ENCODE peak calls at places on chromosomes 13 and 19, in five cellular contexts. One of them, this sample, is unnamed.

GRCh38 chr19:15240539-15240938 is 8.3 kb upstream of the EPHX3 start:
- DNase-seq in stimulated activated CD4-positive, alpha-beta T cell treated with anti-CD3 and anti-CD28 coated beads, Interleukin-4, amount 100 ng/mL, for 4 hours: no peak
- DNase-seq in AG10803: no peak
- DNase-seq in NCI-H774: no peak
- DNase-seq in A549: no peak
- DNase-seq in this sample: no peak

GRCh38 chr19:45351401-45351952 is 10.9 kb downstream of the KLC3 start:
- DNase-seq in A549: no peak
- DNase-seq in AG10803: no peak
- DNase-seq in NCI-H774: no peak
- DNase-seq in stimulated activated CD4-positive, alpha-beta T cell treated with anti-CD3 and anti-CD28 coated beads, Interleukin-4, amount 100 ng/mL, for 4 hours: no peak
- DNase-seq in this sample: no peak

GRCh38 chr13:53052675-53053074 is 24.1 kb downstream of the OLFM4 start:
- DNase-seq in A549: no peak
- DNase-seq in AG10803: no peak
- DNase-seq in stimulated activated CD4-positive, alpha-beta T cell treated with anti-CD3 and anti-CD28 coated beads, Interleukin-4, amount 100 ng/mL, for 4 hours: no peak
- DNase-seq in NCI-H774: no peak
- DNase-seq in this sample: no peak

GRCh38 chr13:45040626-45041025 is 51.3 kb downstream of the GPALPP1 start:
- DNase-seq in A549: no peak
- DNase-seq in AG10803: peak
- DNase-seq in NCI-H774: no peak
- DNase-seq in stimulated activated CD4-positive, alpha-beta T cell treated with anti-CD3 and anti-CD28 coated beads, Interleukin-4, amount 100 ng/mL, for 4 hours: no peak
- DNase-seq in this sample: no peak

GRCh38 chr19:19021115-19021514 is 12.2 kb downstream of the SUGP2 start:
- DNase-seq in NCI-H774: no peak
- DNase-seq in stimulated activated CD4-positive, alpha-beta T cell treated with anti-CD3 and anti-CD28 coated beads, Interleukin-4, amount 100 ng/mL, for 4 hours: no peak
- DNase-seq in AG10803: peak
- DNase-seq in A549: no peak
- DNase-seq in this sample: no peak

GRCh38 chr13:42836930-42837329 is 55.5 kb downstream of the FAM216B start:
- DNase-seq in NCI-H774: no peak
- DNase-seq in stimulated activated CD4-positive, alpha-beta T cell treated with anti-CD3 and anti-CD28 coated beads, Interleukin-4, amount 100 ng/mL, for 4 hours: no peak
- DNase-seq in A549: peak
- DNase-seq in AG10803: peak
- DNase-seq in this sample: no peak

GRCh38 chr19:38679839-38680238 is 32.4 kb downstream of the ACTN4 start:
- DNase-seq in A549: peak
- DNase-seq in stimulated activated CD4-positive, alpha-beta T cell treated with anti-CD3 and anti-CD28 coated beads, Interleukin-4, amount 100 ng/mL, for 4 hours: no peak
- DNase-seq in NCI-H774: no peak
- DNase-seq in AG10803: peak
- DNase-seq in this sample: no peak

GRCh38 chr13:46683879-46684278 is 113.1 kb downstream of the ESD start:
- DNase-seq in AG10803: no peak
- DNase-seq in stimulated activated CD4-positive, alpha-beta T cell treated with anti-CD3 and anti-CD28 coated beads, Interleukin-4, amount 100 ng/mL, for 4 hours: no peak
- DNase-seq in NCI-H774: no peak
- DNase-seq in A549: no peak
- DNase-seq in this sample: no peak

GRCh38 chr19:49165111-49165750 is 7.6 kb downstream of the TRPM4 start:
- DNase-seq in stimulated activated CD4-positive, alpha-beta T cell treated with anti-CD3 and anti-CD28 coated beads, Interleukin-4, amount 100 ng/mL, for 4 hours: no peak
- DNase-seq in A549: no peak
- DNase-seq in NCI-H774: peak
- DNase-seq in AG10803: no peak
- DNase-seq in this sample: no peak